ENCODE peak calls at places on chromosome 14, in six cellular contexts. B, V, L, A, N and H are unnamed samples.

GRCh38 chr14:96011609-96012008 is 27.6 kb upstream of the C14orf132 start:
- DNase-seq in B (no peak), V (no peak), L (no peak), A (peak), N (no peak), H (no peak)

GRCh38 chr14:104249706-104250105 is 111.3 kb downstream of the KIF26A start:
- DNase-seq in B (no peak), V (no peak), L (no peak), A (no peak), N (peak), H (no peak)

GRCh38 chr14:67319142-67319541 is 40.5 kb downstream of the ATP6V1D start:
- DNase-seq in B (no peak), V (no peak), L (no peak), A (no peak), N (no peak), H (peak)

GRCh38 chr14:96905825-96906224 is 108.6 kb downstream of the VRK1 start:
- DNase-seq in B (no peak), V (peak), L (no peak), A (no peak), N (no peak), H (peak)

GRCh38 chr14:26794731-26795130 is 196.9 kb upstream of the NOVA1 start:
- DNase-seq in B (no peak), V (peak), L (no peak), A (no peak), N (no peak), H (peak)

GRCh38 chr14:21039585-21040369 is 2.4 kb upstream of the RNASE7 start:
- DNase-seq in B (peak), V (peak), L (peak), A (peak), N (no peak), H (peak)

GRCh38 chr14:75301666-75302325 is 23.2 kb downstream of the FOS start:
- DNase-seq in B (no peak), V (peak), L (peak), A (peak), N (peak), H (peak)

GRCh38 chr14:60482743-60483142 is 3.1 kb downstream of the C14orf39 start:
- DNase-seq in B (no peak), V (no peak), L (no peak), A (no peak), N (no peak), H (peak)

GRCh38 chr14:104676694-104677505 is 12.5 kb upstream of the INF2 start:
- DNase-seq in B (peak), V (no peak), L (peak), A (no peak), N (peak), H (no peak)